ENCODE peak calls at places on chromosomes 16 and 17, in four cellular contexts. One of them, this sample, is unnamed.
A peak's percentile ranks its signal among the peaks of the same experiment; 100 is the strongest.

GRCh38 chr16:50671644-50672260 is 9.4 kb downstream of the SNX20 start:
- DNase-seq in fibroblast of mammary gland: peak; percentile 56
- DNase-seq in pancreas: no peak
- DNase-seq in vagina: no peak
- DNase-seq in this sample: peak; percentile 15

GRCh38 chr16:49483651-49484451 is 110.2 kb downstream of the C16orf78 start:
- DNase-seq in fibroblast of mammary gland: no peak
- DNase-seq in pancreas: no peak
- DNase-seq in vagina: no peak
- DNase-seq in this sample: no peak

GRCh38 chr17:82294086-82294773 is 20.7 kb upstream of the CSNK1D start:
- DNase-seq in fibroblast of mammary gland: peak; percentile 57
- DNase-seq in pancreas: no peak
- DNase-seq in vagina: no peak
- DNase-seq in this sample: no peak

GRCh38 chr16:54265558-54266213 is 20.9 kb downstream of the IRX3 start:
- DNase-seq in fibroblast of mammary gland: peak; percentile 33
- DNase-seq in pancreas: no peak
- DNase-seq in vagina: no peak
- DNase-seq in this sample: no peak

GRCh38 chr17:18235743-18236256 is 10.4 kb downstream of the LLGL1 start:
- DNase-seq in fibroblast of mammary gland: peak; percentile 65
- DNase-seq in pancreas: no peak
- DNase-seq in vagina: no peak
- DNase-seq in this sample: peak; percentile 53

GRCh38 chr16:30354423-30355143 is 525 bp downstream of the CD2BP2 start:
- DNase-seq in fibroblast of mammary gland: no peak
- DNase-seq in pancreas: no peak
- DNase-seq in vagina: no peak
- DNase-seq in this sample: no peak

GRCh38 chr17:64218066-64218465 is 45.0 kb downstream of the TEX2 start:
- DNase-seq in fibroblast of mammary gland: no peak
- DNase-seq in pancreas: no peak
- DNase-seq in vagina: no peak
- DNase-seq in this sample: no peak

GRCh38 chr17:61149106-61149505 is 250.5 kb upstream of the TBX2 start:
- DNase-seq in fibroblast of mammary gland: no peak
- DNase-seq in pancreas: no peak
- DNase-seq in vagina: no peak
- DNase-seq in this sample: no peak

GRCh38 chr17:64520359-64520758 is 13.6 kb downstream of the CEP95 start:
- DNase-seq in fibroblast of mammary gland: no peak
- DNase-seq in pancreas: no peak
- DNase-seq in vagina: no peak
- DNase-seq in this sample: no peak

GRCh38 chr17:74199306-74200092 is 4.0 kb upstream of the RPL38 start:
- DNase-seq in fibroblast of mammary gland: peak; percentile 41
- DNase-seq in pancreas: peak; percentile 39
- DNase-seq in vagina: no peak
- DNase-seq in this sample: peak; percentile 82

GRCh38 chr17:77466596-77467223 is 325.9 kb downstream of the SEC14L1 start:
- DNase-seq in fibroblast of mammary gland: no peak
- DNase-seq in pancreas: no peak
- DNase-seq in vagina: no peak
- DNase-seq in this sample: no peak

GRCh38 chr17:15432807-15433547 is 34.4 kb downstream of the CDRT4 start:
- DNase-seq in fibroblast of mammary gland: peak; percentile 87
- DNase-seq in pancreas: no peak
- DNase-seq in vagina: no peak
- DNase-seq in this sample: peak; percentile 93

DNA sequence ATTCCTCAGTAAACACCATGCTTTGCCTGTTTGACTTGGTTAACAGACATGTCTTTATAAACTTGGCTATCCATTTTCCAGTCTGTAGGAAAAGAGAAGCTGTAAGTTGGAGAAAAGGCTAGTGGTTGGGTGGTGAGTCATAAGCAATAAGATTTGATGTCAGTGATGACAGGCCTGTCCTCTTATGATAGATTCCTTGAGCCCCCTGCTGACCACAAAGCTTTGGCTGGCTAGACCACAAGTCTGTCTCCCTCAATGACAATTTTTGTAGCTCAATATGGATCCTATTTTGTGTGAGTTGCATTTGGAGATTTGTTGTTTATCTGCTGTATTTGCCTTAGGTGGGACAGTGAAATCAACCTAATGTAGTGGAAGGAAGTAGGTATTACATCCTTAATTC is 67.6 kb downstream of the SIAH1 start:
- DNase-seq in fibroblast of mammary gland: peak; percentile 75
- DNase-seq in pancreas: no peak
- DNase-seq in vagina: no peak
- DNase-seq in this sample: peak; percentile 48
- TF ChIP-seq CTCF in fibroblast of mammary gland: no peak
- TF ChIP-seq CTCF in pancreas: no peak
- TF ChIP-seq CTCF in vagina: no peak
- TF ChIP-seq CTCF in this sample: no peak

GRCh38 chr16:71356051-71356740 is 2.3 kb upstream of the CALB2 start:
- DNase-seq in fibroblast of mammary gland: no peak
- DNase-seq in pancreas: no peak
- DNase-seq in vagina: no peak
- DNase-seq in this sample: no peak
- H3K4me3 ChIP-seq in fibroblast of mammary gland: no peak overlapping the region
- H3K4me3 ChIP-seq in pancreas: no peak overlapping the region
- H3K4me3 ChIP-seq in vagina: no peak overlapping the region
- H3K4me3 ChIP-seq in this sample: no peak overlapping the region

DNA sequence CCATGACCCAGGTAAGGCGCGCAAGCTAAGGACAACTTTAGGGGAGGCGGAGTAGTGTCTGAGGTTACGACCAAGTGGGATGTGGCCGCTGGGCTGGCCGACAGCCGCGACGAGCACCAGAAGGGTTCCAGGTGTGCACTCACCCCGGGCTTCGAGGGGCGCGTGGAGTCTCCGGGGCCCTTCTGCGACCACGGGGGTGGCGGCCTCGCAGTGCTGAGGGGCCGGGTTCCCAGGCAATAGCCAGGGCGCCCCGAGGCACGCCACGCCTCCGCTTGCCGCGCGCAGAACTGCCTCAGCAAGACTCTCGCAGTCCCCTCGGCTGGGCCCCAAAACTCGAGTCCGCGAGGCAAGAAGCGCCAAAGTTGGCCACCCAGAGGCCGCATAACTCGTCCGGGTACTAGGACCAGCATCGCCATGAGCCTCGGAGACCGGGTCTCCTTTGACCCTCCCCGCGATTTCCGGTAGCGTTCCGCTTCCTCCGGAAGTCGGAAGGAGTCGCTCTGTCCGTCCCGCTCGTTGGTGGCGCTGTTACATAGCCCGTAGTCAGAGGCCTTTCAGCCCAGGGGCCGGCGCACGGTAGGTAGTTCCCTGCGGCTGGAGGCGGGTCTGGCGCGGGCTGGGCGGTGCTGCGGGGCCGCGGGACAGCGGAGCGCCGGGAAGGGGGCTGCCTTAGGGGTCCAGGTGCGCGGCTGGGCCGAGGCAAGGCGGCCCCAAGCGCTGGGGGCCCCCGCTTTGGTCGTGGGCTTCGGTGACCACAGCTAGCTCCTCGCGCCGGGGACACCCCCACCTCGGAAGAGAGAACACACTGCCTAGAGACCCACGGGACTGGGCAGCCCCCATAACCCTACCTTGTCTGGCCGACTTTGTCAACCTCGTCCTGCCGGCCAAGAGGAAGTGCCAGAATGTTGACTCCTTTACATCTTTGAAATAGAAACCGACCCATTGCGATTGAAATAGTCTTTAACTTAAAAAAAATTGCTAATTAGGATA is at the start of the genes ADPRM and SCO1:
- DNase-seq in fibroblast of mammary gland: peak; percentile 92
- DNase-seq in pancreas: peak; percentile 91
- DNase-seq in vagina: peak; percentile 93
- DNase-seq in this sample: peak; percentile 93
- TF ChIP-seq CTCF in fibroblast of mammary gland: peak; percentile 29
- TF ChIP-seq CTCF in pancreas: peak; percentile 21
- TF ChIP-seq CTCF in vagina: no peak
- TF ChIP-seq CTCF in this sample: peak; percentile 57

GRCh38 chr17:1792495-1793446 is 30.9 kb downstream of the SERPINF1 start:
- DNase-seq in fibroblast of mammary gland: no peak
- DNase-seq in pancreas: no peak
- DNase-seq in vagina: no peak
- DNase-seq in this sample: peak; percentile 24

GRCh38 chr17:1797323-1797722 is 32.4 kb downstream of the SMYD4 start:
- DNase-seq in fibroblast of mammary gland: no peak
- DNase-seq in pancreas: no peak
- DNase-seq in vagina: no peak
- DNase-seq in this sample: no peak

GRCh38 chr17:1793447-1793806 is 31.6 kb downstream of the SERPINF1 start:
- DNase-seq in fibroblast of mammary gland: no peak
- DNase-seq in pancreas: no peak
- DNase-seq in vagina: no peak
- DNase-seq in this sample: no peak

GRCh38 chr17:1800240-1800639 is 29.5 kb downstream of the SMYD4 start:
- DNase-seq in fibroblast of mammary gland: no peak
- DNase-seq in pancreas: no peak
- DNase-seq in vagina: no peak
- DNase-seq in this sample: no peak

DNA sequence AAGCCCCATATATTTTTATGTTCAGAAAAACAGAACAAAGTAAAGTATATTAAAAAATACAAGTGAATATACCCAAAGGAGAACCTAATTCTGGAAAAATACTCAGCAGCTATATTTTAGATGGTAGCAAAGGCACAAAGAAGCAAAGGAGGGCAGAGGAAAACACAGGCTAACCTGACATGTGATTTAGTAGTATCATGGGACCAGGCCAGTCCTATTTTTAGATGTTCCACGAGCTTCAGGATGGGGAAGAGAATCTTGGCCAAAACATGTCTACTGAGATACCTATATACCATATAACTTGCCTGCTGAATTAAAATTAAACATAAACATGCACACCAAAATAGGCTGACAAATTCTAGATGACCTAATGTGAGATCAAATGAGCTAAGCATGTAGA is 32.9 kb downstream of the SMYD4 start:
- DNase-seq in fibroblast of mammary gland: no peak
- DNase-seq in pancreas: no peak
- DNase-seq in vagina: no peak
- DNase-seq in this sample: no peak
- H3K4me3 ChIP-seq in fibroblast of mammary gland: no peak overlapping the region
- H3K4me3 ChIP-seq in pancreas: no peak overlapping the region
- H3K4me3 ChIP-seq in vagina: no peak overlapping the region
- H3K4me3 ChIP-seq in this sample: no peak overlapping the region

DNA sequence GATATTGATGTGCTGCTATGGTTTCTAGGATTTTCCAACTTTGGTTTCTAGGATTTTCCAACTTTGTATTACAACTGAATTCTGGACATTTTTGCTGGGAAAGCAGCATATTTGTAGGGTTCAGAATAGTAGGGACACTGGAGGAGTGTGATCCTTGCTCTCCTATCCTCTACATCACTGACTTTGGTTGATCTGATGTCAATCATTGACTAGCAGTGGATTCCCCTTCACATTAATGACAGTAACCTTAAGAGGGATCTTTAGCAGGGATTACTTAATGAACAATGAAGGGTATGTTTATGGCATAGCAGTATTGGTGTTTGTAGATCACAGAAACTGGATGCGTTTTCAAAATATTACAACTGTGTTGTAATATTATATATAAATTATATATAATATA is 67.4 kb downstream of the MAP2K4 start:
- DNase-seq in fibroblast of mammary gland: no peak
- DNase-seq in pancreas: no peak
- DNase-seq in vagina: no peak
- DNase-seq in this sample: no peak
- TF ChIP-seq CTCF in fibroblast of mammary gland: no peak
- TF ChIP-seq CTCF in pancreas: no peak
- TF ChIP-seq CTCF in vagina: no peak
- TF ChIP-seq CTCF in this sample: no peak

GRCh38 chr16:47779201-47780016 is 318.3 kb downstream of the PHKB start:
- DNase-seq in fibroblast of mammary gland: peak; percentile 60
- DNase-seq in pancreas: no peak
- DNase-seq in vagina: no peak
- DNase-seq in this sample: no peak
- H3K4me3 ChIP-seq in fibroblast of mammary gland: peak overlapping the region; percentile 15
- H3K4me3 ChIP-seq in pancreas: no peak overlapping the region
- H3K4me3 ChIP-seq in vagina: peak overlapping the region; percentile 37
- H3K4me3 ChIP-seq in this sample: peak overlapping the region; percentile 41

DNA sequence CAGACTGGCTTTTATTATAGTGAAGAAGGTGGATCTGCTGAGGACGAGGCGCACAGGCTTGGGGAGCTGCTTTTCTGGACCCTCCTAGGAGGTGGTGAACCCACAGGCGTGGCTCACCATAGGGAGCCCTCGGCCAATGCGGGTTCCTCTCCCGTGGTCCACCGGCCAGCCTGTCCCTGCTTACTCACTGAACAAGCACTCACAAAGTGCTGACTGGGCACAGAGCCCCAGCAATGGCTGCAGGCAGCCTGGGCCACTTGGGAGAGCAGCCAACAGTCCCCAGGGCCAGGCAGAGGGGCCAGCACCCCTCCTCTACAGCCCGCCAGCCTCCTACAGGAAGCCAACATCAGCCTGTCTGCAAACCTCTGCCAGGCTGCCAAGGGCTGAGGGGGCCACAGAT is 19.1 kb upstream of the NCBP3 start:
- DNase-seq in fibroblast of mammary gland: peak; percentile 58
- DNase-seq in pancreas: no peak
- DNase-seq in vagina: no peak
- DNase-seq in this sample: peak; percentile 72
- TF ChIP-seq CTCF in fibroblast of mammary gland: no peak
- TF ChIP-seq CTCF in pancreas: no peak
- TF ChIP-seq CTCF in vagina: no peak
- TF ChIP-seq CTCF in this sample: no peak

GRCh38 chr16:56357291-56357764 is 68.0 kb downstream of the AMFR start:
- DNase-seq in fibroblast of mammary gland: peak; percentile 42
- DNase-seq in pancreas: no peak
- DNase-seq in vagina: no peak
- DNase-seq in this sample: peak; percentile 52

GRCh38 chr16:56356276-56357241 is 68.8 kb downstream of the AMFR start:
- DNase-seq in fibroblast of mammary gland: peak; percentile 80
- DNase-seq in pancreas: peak; percentile 68
- DNase-seq in vagina: no peak
- DNase-seq in this sample: peak; percentile 81

GRCh38 chr16:56354746-56355145 is 70.6 kb downstream of the AMFR start:
- DNase-seq in fibroblast of mammary gland: no peak
- DNase-seq in pancreas: no peak
- DNase-seq in vagina: no peak
- DNase-seq in this sample: no peak

GRCh38 chr16:56355221-56355620 is 70.1 kb downstream of the AMFR start:
- DNase-seq in fibroblast of mammary gland: no peak
- DNase-seq in pancreas: no peak
- DNase-seq in vagina: no peak
- DNase-seq in this sample: no peak

GRCh38 chr16:56355786-56356275 is 69.5 kb downstream of the AMFR start:
- DNase-seq in fibroblast of mammary gland: no peak
- DNase-seq in pancreas: no peak
- DNase-seq in vagina: no peak
- DNase-seq in this sample: no peak
- H3K4me3 ChIP-seq in fibroblast of mammary gland: no peak overlapping the region
- H3K4me3 ChIP-seq in pancreas: no peak overlapping the region
- H3K4me3 ChIP-seq in vagina: peak overlapping the region; percentile 51
- H3K4me3 ChIP-seq in this sample: peak overlapping the region; percentile 47